ENCODE peak calls at places on chromosomes 12 and 14, in seven cellular contexts. One of them, this sample, is unnamed.

GRCh38 chr12:127455347-127456265 is 811.4 kb upstream of the TMEM132C start:
- DNase-seq in stimulated activated CD4-positive, alpha-beta T cell treated with anti-CD3 and anti-CD28 coated beads, Interleukin-1b, Interleukin-23, amount 100 ng/mL, for 48 hours: no peak
- DNase-seq in activated T-helper 1 cell treated with Interleukin-2 at 50 U/mL for 16 hours: no peak
- DNase-seq in lower lobe of right lung: no peak
- DNase-seq in left lung: no peak
- DNase-seq in activated CD8-positive, alpha-beta T cell treated with anti-CD3 and anti-CD28 coated beads for 36 hours: no peak
- DNase-seq in GM04504: no peak
- DNase-seq in this sample: peak; percentile 59

GRCh38 chr12:13075114-13075471 is 28.4 kb downstream of the GSG1 start:
- DNase-seq in lower lobe of right lung: no peak
- DNase-seq in GM04504: no peak
- DNase-seq in left lung: no peak
- DNase-seq in activated T-helper 1 cell treated with Interleukin-2 at 50 U/mL for 16 hours: no peak
- DNase-seq in activated CD8-positive, alpha-beta T cell treated with anti-CD3 and anti-CD28 coated beads for 36 hours: no peak
- DNase-seq in stimulated activated CD4-positive, alpha-beta T cell treated with anti-CD3 and anti-CD28 coated beads, Interleukin-1b, Interleukin-23, amount 100 ng/mL, for 48 hours: no peak
- DNase-seq in this sample: no peak

GRCh38 chr14:74846968-74847549 is 28.9 kb downstream of the PROX2 start:
- DNase-seq in activated CD8-positive, alpha-beta T cell treated with anti-CD3 and anti-CD28 coated beads for 36 hours: no peak
- DNase-seq in stimulated activated CD4-positive, alpha-beta T cell treated with anti-CD3 and anti-CD28 coated beads, Interleukin-1b, Interleukin-23, amount 100 ng/mL, for 48 hours: no peak
- DNase-seq in GM04504: no peak
- DNase-seq in activated T-helper 1 cell treated with Interleukin-2 at 50 U/mL for 16 hours: no peak
- DNase-seq in left lung: no peak
- DNase-seq in lower lobe of right lung: no peak
- DNase-seq in this sample: no peak

GRCh38 chr12:103997277-103997900 is 31.7 kb downstream of the TDG start:
- DNase-seq in activated CD8-positive, alpha-beta T cell treated with anti-CD3 and anti-CD28 coated beads for 36 hours: no peak
- DNase-seq in left lung: no peak
- DNase-seq in activated T-helper 1 cell treated with Interleukin-2 at 50 U/mL for 16 hours: no peak
- DNase-seq in stimulated activated CD4-positive, alpha-beta T cell treated with anti-CD3 and anti-CD28 coated beads, Interleukin-1b, Interleukin-23, amount 100 ng/mL, for 48 hours: no peak
- DNase-seq in lower lobe of right lung: no peak
- DNase-seq in GM04504: no peak
- DNase-seq in this sample: no peak

GRCh38 chr12:72296389-72296788 is 24.2 kb downstream of the TRHDE start:
- DNase-seq in lower lobe of right lung: no peak
- DNase-seq in stimulated activated CD4-positive, alpha-beta T cell treated with anti-CD3 and anti-CD28 coated beads, Interleukin-1b, Interleukin-23, amount 100 ng/mL, for 48 hours: no peak
- DNase-seq in activated CD8-positive, alpha-beta T cell treated with anti-CD3 and anti-CD28 coated beads for 36 hours: no peak
- DNase-seq in activated T-helper 1 cell treated with Interleukin-2 at 50 U/mL for 16 hours: no peak
- DNase-seq in left lung: no peak
- DNase-seq in GM04504: no peak
- DNase-seq in this sample: no peak

GRCh38 chr12:48351022-48351708 is 446 bp upstream of the ZNF641 start:
- DNase-seq in stimulated activated CD4-positive, alpha-beta T cell treated with anti-CD3 and anti-CD28 coated beads, Interleukin-1b, Interleukin-23, amount 100 ng/mL, for 48 hours: no peak
- DNase-seq in GM04504: peak; percentile 31
- DNase-seq in activated CD8-positive, alpha-beta T cell treated with anti-CD3 and anti-CD28 coated beads for 36 hours: no peak
- DNase-seq in left lung: peak; percentile 79
- DNase-seq in lower lobe of right lung: peak; percentile 84
- DNase-seq in activated T-helper 1 cell treated with Interleukin-2 at 50 U/mL for 16 hours: no peak
- DNase-seq in this sample: no peak

GRCh38 chr14:74571441-74571841 is 40.6 kb downstream of the LTBP2 start:
- DNase-seq in activated CD8-positive, alpha-beta T cell treated with anti-CD3 and anti-CD28 coated beads for 36 hours: no peak
- DNase-seq in GM04504: peak; percentile 44
- DNase-seq in activated T-helper 1 cell treated with Interleukin-2 at 50 U/mL for 16 hours: no peak
- DNase-seq in stimulated activated CD4-positive, alpha-beta T cell treated with anti-CD3 and anti-CD28 coated beads, Interleukin-1b, Interleukin-23, amount 100 ng/mL, for 48 hours: no peak
- DNase-seq in left lung: no peak
- DNase-seq in lower lobe of right lung: no peak
- DNase-seq in this sample: no peak

GRCh38 chr14:60686865-60687264 is 37.3 kb downstream of the SIX4 start:
- DNase-seq in GM04504: no peak
- DNase-seq in activated CD8-positive, alpha-beta T cell treated with anti-CD3 and anti-CD28 coated beads for 36 hours: no peak
- DNase-seq in stimulated activated CD4-positive, alpha-beta T cell treated with anti-CD3 and anti-CD28 coated beads, Interleukin-1b, Interleukin-23, amount 100 ng/mL, for 48 hours: no peak
- DNase-seq in left lung: no peak
- DNase-seq in lower lobe of right lung: no peak
- DNase-seq in activated T-helper 1 cell treated with Interleukin-2 at 50 U/mL for 16 hours: no peak
- DNase-seq in this sample: no peak

GRCh38 chr14:89650077-89650978 is 233.3 kb upstream of the FOXN3 start:
- DNase-seq in GM04504: no peak
- DNase-seq in stimulated activated CD4-positive, alpha-beta T cell treated with anti-CD3 and anti-CD28 coated beads, Interleukin-1b, Interleukin-23, amount 100 ng/mL, for 48 hours: no peak
- DNase-seq in lower lobe of right lung: no peak
- DNase-seq in left lung: no peak
- DNase-seq in activated T-helper 1 cell treated with Interleukin-2 at 50 U/mL for 16 hours: no peak
- DNase-seq in activated CD8-positive, alpha-beta T cell treated with anti-CD3 and anti-CD28 coated beads for 36 hours: peak; percentile 68
- DNase-seq in this sample: no peak

GRCh38 chr12:39533951-39534350 is 85.7 kb downstream of the ABCD2 start:
- DNase-seq in stimulated activated CD4-positive, alpha-beta T cell treated with anti-CD3 and anti-CD28 coated beads, Interleukin-1b, Interleukin-23, amount 100 ng/mL, for 48 hours: no peak
- DNase-seq in activated CD8-positive, alpha-beta T cell treated with anti-CD3 and anti-CD28 coated beads for 36 hours: no peak
- DNase-seq in left lung: no peak
- DNase-seq in activated T-helper 1 cell treated with Interleukin-2 at 50 U/mL for 16 hours: no peak
- DNase-seq in lower lobe of right lung: no peak
- DNase-seq in GM04504: no peak
- DNase-seq in this sample: no peak

GRCh38 chr12:100987552-100988277 is 193.1 kb downstream of the ANO4 start:
- DNase-seq in GM04504: peak; percentile 38
- DNase-seq in lower lobe of right lung: no peak
- DNase-seq in stimulated activated CD4-positive, alpha-beta T cell treated with anti-CD3 and anti-CD28 coated beads, Interleukin-1b, Interleukin-23, amount 100 ng/mL, for 48 hours: peak; percentile 5
- DNase-seq in activated CD8-positive, alpha-beta T cell treated with anti-CD3 and anti-CD28 coated beads for 36 hours: peak; percentile 3
- DNase-seq in left lung: no peak
- DNase-seq in activated T-helper 1 cell treated with Interleukin-2 at 50 U/mL for 16 hours: no peak
- DNase-seq in this sample: no peak

GRCh38 chr14:90721619-90722305 is 94.5 kb downstream of the TTC7B start:
- DNase-seq in activated T-helper 1 cell treated with Interleukin-2 at 50 U/mL for 16 hours: no peak
- DNase-seq in GM04504: no peak
- DNase-seq in stimulated activated CD4-positive, alpha-beta T cell treated with anti-CD3 and anti-CD28 coated beads, Interleukin-1b, Interleukin-23, amount 100 ng/mL, for 48 hours: peak; percentile 7
- DNase-seq in lower lobe of right lung: no peak
- DNase-seq in activated CD8-positive, alpha-beta T cell treated with anti-CD3 and anti-CD28 coated beads for 36 hours: peak; percentile 12
- DNase-seq in left lung: no peak
- DNase-seq in this sample: no peak

GRCh38 chr14:67514203-67514607 is 18.9 kb upstream of the PLEKHH1 start:
- DNase-seq in GM04504: no peak
- DNase-seq in activated T-helper 1 cell treated with Interleukin-2 at 50 U/mL for 16 hours: no peak
- DNase-seq in stimulated activated CD4-positive, alpha-beta T cell treated with anti-CD3 and anti-CD28 coated beads, Interleukin-1b, Interleukin-23, amount 100 ng/mL, for 48 hours: no peak
- DNase-seq in lower lobe of right lung: no peak
- DNase-seq in left lung: no peak
- DNase-seq in activated CD8-positive, alpha-beta T cell treated with anti-CD3 and anti-CD28 coated beads for 36 hours: no peak
- DNase-seq in this sample: peak; percentile 84

GRCh38 chr12:1553987-1554982 is 40.1 kb downstream of the FBXL14 start:
- DNase-seq in left lung: no peak
- DNase-seq in activated T-helper 1 cell treated with Interleukin-2 at 50 U/mL for 16 hours: no peak
- DNase-seq in stimulated activated CD4-positive, alpha-beta T cell treated with anti-CD3 and anti-CD28 coated beads, Interleukin-1b, Interleukin-23, amount 100 ng/mL, for 48 hours: peak; percentile 56
- DNase-seq in lower lobe of right lung: no peak
- DNase-seq in GM04504: no peak
- DNase-seq in activated CD8-positive, alpha-beta T cell treated with anti-CD3 and anti-CD28 coated beads for 36 hours: peak; percentile 87
- DNase-seq in this sample: no peak

GRCh38 chr12:92075425-92075891 is 70.2 kb downstream of the BTG1 start:
- DNase-seq in activated CD8-positive, alpha-beta T cell treated with anti-CD3 and anti-CD28 coated beads for 36 hours: no peak
- DNase-seq in stimulated activated CD4-positive, alpha-beta T cell treated with anti-CD3 and anti-CD28 coated beads, Interleukin-1b, Interleukin-23, amount 100 ng/mL, for 48 hours: no peak
- DNase-seq in GM04504: peak; percentile 40
- DNase-seq in activated T-helper 1 cell treated with Interleukin-2 at 50 U/mL for 16 hours: no peak
- DNase-seq in lower lobe of right lung: no peak
- DNase-seq in left lung: no peak
- DNase-seq in this sample: peak; percentile 76

GRCh38 chr14:56122306-56122705 is 4.1 kb downstream of the PELI2 start:
- DNase-seq in GM04504: no peak
- DNase-seq in lower lobe of right lung: no peak
- DNase-seq in stimulated activated CD4-positive, alpha-beta T cell treated with anti-CD3 and anti-CD28 coated beads, Interleukin-1b, Interleukin-23, amount 100 ng/mL, for 48 hours: no peak
- DNase-seq in activated CD8-positive, alpha-beta T cell treated with anti-CD3 and anti-CD28 coated beads for 36 hours: no peak
- DNase-seq in activated T-helper 1 cell treated with Interleukin-2 at 50 U/mL for 16 hours: no peak
- DNase-seq in left lung: no peak
- DNase-seq in this sample: no peak

GRCh38 chr14:64773046-64773445 is 68.8 kb downstream of the PLEKHG3 start:
- DNase-seq in lower lobe of right lung: no peak
- DNase-seq in GM04504: no peak
- DNase-seq in left lung: peak; percentile 23
- DNase-seq in activated T-helper 1 cell treated with Interleukin-2 at 50 U/mL for 16 hours: no peak
- DNase-seq in activated CD8-positive, alpha-beta T cell treated with anti-CD3 and anti-CD28 coated beads for 36 hours: no peak
- DNase-seq in stimulated activated CD4-positive, alpha-beta T cell treated with anti-CD3 and anti-CD28 coated beads, Interleukin-1b, Interleukin-23, amount 100 ng/mL, for 48 hours: no peak
- DNase-seq in this sample: no peak

GRCh38 chr14:78566017-78566858 is 396.1 kb downstream of the NRXN3 start:
- DNase-seq in left lung: peak; percentile 59
- DNase-seq in activated T-helper 1 cell treated with Interleukin-2 at 50 U/mL for 16 hours: peak; percentile 9
- DNase-seq in lower lobe of right lung: peak; percentile 63
- DNase-seq in GM04504: peak; percentile 40
- DNase-seq in stimulated activated CD4-positive, alpha-beta T cell treated with anti-CD3 and anti-CD28 coated beads, Interleukin-1b, Interleukin-23, amount 100 ng/mL, for 48 hours: peak; percentile 65
- DNase-seq in activated CD8-positive, alpha-beta T cell treated with anti-CD3 and anti-CD28 coated beads for 36 hours: peak; percentile 80
- DNase-seq in this sample: peak; percentile 86

GRCh38 chr12:102406033-102406584 is 74.3 kb downstream of the IGF1 start:
- DNase-seq in stimulated activated CD4-positive, alpha-beta T cell treated with anti-CD3 and anti-CD28 coated beads, Interleukin-1b, Interleukin-23, amount 100 ng/mL, for 48 hours: no peak
- DNase-seq in left lung: no peak
- DNase-seq in activated T-helper 1 cell treated with Interleukin-2 at 50 U/mL for 16 hours: no peak
- DNase-seq in lower lobe of right lung: peak; percentile 51
- DNase-seq in GM04504: peak; percentile 14
- DNase-seq in activated CD8-positive, alpha-beta T cell treated with anti-CD3 and anti-CD28 coated beads for 36 hours: no peak
- DNase-seq in this sample: no peak

GRCh38 chr14:61565836-61566536 is 129.3 kb upstream of the HIF1A start:
- DNase-seq in lower lobe of right lung: no peak
- DNase-seq in GM04504: peak; percentile 69
- DNase-seq in stimulated activated CD4-positive, alpha-beta T cell treated with anti-CD3 and anti-CD28 coated beads, Interleukin-1b, Interleukin-23, amount 100 ng/mL, for 48 hours: no peak
- DNase-seq in left lung: no peak
- DNase-seq in activated T-helper 1 cell treated with Interleukin-2 at 50 U/mL for 16 hours: no peak
- DNase-seq in activated CD8-positive, alpha-beta T cell treated with anti-CD3 and anti-CD28 coated beads for 36 hours: no peak
- DNase-seq in this sample: no peak

GRCh38 chr12:122190842-122191668 is 8.1 kb downstream of the LRRC43 start:
- DNase-seq in lower lobe of right lung: peak; percentile 57
- DNase-seq in activated T-helper 1 cell treated with Interleukin-2 at 50 U/mL for 16 hours: peak; percentile 33
- DNase-seq in left lung: no peak
- DNase-seq in GM04504: no peak
- DNase-seq in activated CD8-positive, alpha-beta T cell treated with anti-CD3 and anti-CD28 coated beads for 36 hours: peak; percentile 87
- DNase-seq in stimulated activated CD4-positive, alpha-beta T cell treated with anti-CD3 and anti-CD28 coated beads, Interleukin-1b, Interleukin-23, amount 100 ng/mL, for 48 hours: peak; percentile 72
- DNase-seq in this sample: peak; percentile 62

GRCh38 chr12:20646239-20646827 is 48.8 kb upstream of the SLCO1C1 start:
- DNase-seq in stimulated activated CD4-positive, alpha-beta T cell treated with anti-CD3 and anti-CD28 coated beads, Interleukin-1b, Interleukin-23, amount 100 ng/mL, for 48 hours: no peak
- DNase-seq in activated T-helper 1 cell treated with Interleukin-2 at 50 U/mL for 16 hours: no peak
- DNase-seq in activated CD8-positive, alpha-beta T cell treated with anti-CD3 and anti-CD28 coated beads for 36 hours: no peak
- DNase-seq in GM04504: peak; percentile 10
- DNase-seq in lower lobe of right lung: no peak
- DNase-seq in left lung: no peak
- DNase-seq in this sample: no peak

GRCh38 chr12:85029456-85029855 is 6.6 kb downstream of the TSPAN19 start:
- DNase-seq in activated CD8-positive, alpha-beta T cell treated with anti-CD3 and anti-CD28 coated beads for 36 hours: no peak
- DNase-seq in stimulated activated CD4-positive, alpha-beta T cell treated with anti-CD3 and anti-CD28 coated beads, Interleukin-1b, Interleukin-23, amount 100 ng/mL, for 48 hours: no peak
- DNase-seq in activated T-helper 1 cell treated with Interleukin-2 at 50 U/mL for 16 hours: no peak
- DNase-seq in left lung: no peak
- DNase-seq in GM04504: peak; percentile 5
- DNase-seq in lower lobe of right lung: no peak
- DNase-seq in this sample: peak; percentile 28

GRCh38 chr14:49861581-49861922 is 9.0 kb upstream of the NEMF start:
- DNase-seq in lower lobe of right lung: peak; percentile 67
- DNase-seq in activated T-helper 1 cell treated with Interleukin-2 at 50 U/mL for 16 hours: peak; percentile 41
- DNase-seq in GM04504: peak; percentile 70
- DNase-seq in activated CD8-positive, alpha-beta T cell treated with anti-CD3 and anti-CD28 coated beads for 36 hours: peak; percentile 78
- DNase-seq in stimulated activated CD4-positive, alpha-beta T cell treated with anti-CD3 and anti-CD28 coated beads, Interleukin-1b, Interleukin-23, amount 100 ng/mL, for 48 hours: peak; percentile 74
- DNase-seq in left lung: peak; percentile 67
- DNase-seq in this sample: peak; percentile 47

GRCh38 chr14:93199031-93199430 is 7.8 kb downstream of the GON7 start:
- DNase-seq in activated CD8-positive, alpha-beta T cell treated with anti-CD3 and anti-CD28 coated beads for 36 hours: no peak
- DNase-seq in GM04504: no peak
- DNase-seq in left lung: no peak
- DNase-seq in activated T-helper 1 cell treated with Interleukin-2 at 50 U/mL for 16 hours: no peak
- DNase-seq in stimulated activated CD4-positive, alpha-beta T cell treated with anti-CD3 and anti-CD28 coated beads, Interleukin-1b, Interleukin-23, amount 100 ng/mL, for 48 hours: no peak
- DNase-seq in lower lobe of right lung: no peak
- DNase-seq in this sample: no peak

GRCh38 chr14:68195126-68195525 is 375.5 kb downstream of the RAD51B start:
- DNase-seq in stimulated activated CD4-positive, alpha-beta T cell treated with anti-CD3 and anti-CD28 coated beads, Interleukin-1b, Interleukin-23, amount 100 ng/mL, for 48 hours: no peak
- DNase-seq in lower lobe of right lung: no peak
- DNase-seq in activated T-helper 1 cell treated with Interleukin-2 at 50 U/mL for 16 hours: no peak
- DNase-seq in left lung: no peak
- DNase-seq in activated CD8-positive, alpha-beta T cell treated with anti-CD3 and anti-CD28 coated beads for 36 hours: no peak
- DNase-seq in GM04504: no peak
- DNase-seq in this sample: no peak

GRCh38 chr12:131869871-131870418 is 24.5 kb upstream of the ULK1 start:
- DNase-seq in left lung: no peak
- DNase-seq in GM04504: peak; percentile 57
- DNase-seq in lower lobe of right lung: no peak
- DNase-seq in activated CD8-positive, alpha-beta T cell treated with anti-CD3 and anti-CD28 coated beads for 36 hours: no peak
- DNase-seq in stimulated activated CD4-positive, alpha-beta T cell treated with anti-CD3 and anti-CD28 coated beads, Interleukin-1b, Interleukin-23, amount 100 ng/mL, for 48 hours: no peak
- DNase-seq in activated T-helper 1 cell treated with Interleukin-2 at 50 U/mL for 16 hours: no peak
- DNase-seq in this sample: no peak

GRCh38 chr12:18975933-18976332 is 153.6 kb upstream of the PLEKHA5 start:
- DNase-seq in left lung: no peak
- DNase-seq in lower lobe of right lung: no peak
- DNase-seq in GM04504: no peak
- DNase-seq in stimulated activated CD4-positive, alpha-beta T cell treated with anti-CD3 and anti-CD28 coated beads, Interleukin-1b, Interleukin-23, amount 100 ng/mL, for 48 hours: no peak
- DNase-seq in activated CD8-positive, alpha-beta T cell treated with anti-CD3 and anti-CD28 coated beads for 36 hours: no peak
- DNase-seq in activated T-helper 1 cell treated with Interleukin-2 at 50 U/mL for 16 hours: no peak
- DNase-seq in this sample: no peak

GRCh38 chr12:74424778-74425177 is 112.9 kb upstream of the ATXN7L3B start:
- DNase-seq in activated T-helper 1 cell treated with Interleukin-2 at 50 U/mL for 16 hours: no peak
- DNase-seq in stimulated activated CD4-positive, alpha-beta T cell treated with anti-CD3 and anti-CD28 coated beads, Interleukin-1b, Interleukin-23, amount 100 ng/mL, for 48 hours: no peak
- DNase-seq in GM04504: no peak
- DNase-seq in left lung: no peak
- DNase-seq in activated CD8-positive, alpha-beta T cell treated with anti-CD3 and anti-CD28 coated beads for 36 hours: no peak
- DNase-seq in lower lobe of right lung: no peak
- DNase-seq in this sample: no peak

GRCh38 chr12:8065991-8066594 is at the start of gene C3AR1:
- DNase-seq in stimulated activated CD4-positive, alpha-beta T cell treated with anti-CD3 and anti-CD28 coated beads, Interleukin-1b, Interleukin-23, amount 100 ng/mL, for 48 hours: peak; percentile 25
- DNase-seq in left lung: no peak
- DNase-seq in lower lobe of right lung: no peak
- DNase-seq in activated T-helper 1 cell treated with Interleukin-2 at 50 U/mL for 16 hours: peak; percentile 29
- DNase-seq in activated CD8-positive, alpha-beta T cell treated with anti-CD3 and anti-CD28 coated beads for 36 hours: peak; percentile 46
- DNase-seq in GM04504: no peak
- DNase-seq in this sample: no peak

GRCh38 chr14:23517650-23518329 is 33.8 kb downstream of the ZFHX2 start:
- DNase-seq in activated T-helper 1 cell treated with Interleukin-2 at 50 U/mL for 16 hours: no peak
- DNase-seq in GM04504: no peak
- DNase-seq in activated CD8-positive, alpha-beta T cell treated with anti-CD3 and anti-CD28 coated beads for 36 hours: no peak
- DNase-seq in left lung: no peak
- DNase-seq in stimulated activated CD4-positive, alpha-beta T cell treated with anti-CD3 and anti-CD28 coated beads, Interleukin-1b, Interleukin-23, amount 100 ng/mL, for 48 hours: no peak
- DNase-seq in lower lobe of right lung: no peak
- DNase-seq in this sample: peak; percentile 54

GRCh38 chr14:74400328-74400727 is 25.7 kb downstream of the SYNDIG1L start:
- DNase-seq in stimulated activated CD4-positive, alpha-beta T cell treated with anti-CD3 and anti-CD28 coated beads, Interleukin-1b, Interleukin-23, amount 100 ng/mL, for 48 hours: no peak
- DNase-seq in lower lobe of right lung: no peak
- DNase-seq in left lung: no peak
- DNase-seq in GM04504: no peak
- DNase-seq in activated CD8-positive, alpha-beta T cell treated with anti-CD3 and anti-CD28 coated beads for 36 hours: no peak
- DNase-seq in activated T-helper 1 cell treated with Interleukin-2 at 50 U/mL for 16 hours: no peak
- DNase-seq in this sample: no peak

GRCh38 chr14:50774542-50775267 is 56.3 kb downstream of the NIN start:
- DNase-seq in lower lobe of right lung: no peak
- DNase-seq in left lung: no peak
- DNase-seq in stimulated activated CD4-positive, alpha-beta T cell treated with anti-CD3 and anti-CD28 coated beads, Interleukin-1b, Interleukin-23, amount 100 ng/mL, for 48 hours: no peak
- DNase-seq in GM04504: no peak
- DNase-seq in activated T-helper 1 cell treated with Interleukin-2 at 50 U/mL for 16 hours: no peak
- DNase-seq in activated CD8-positive, alpha-beta T cell treated with anti-CD3 and anti-CD28 coated beads for 36 hours: no peak
- DNase-seq in this sample: no peak

This sample was measured in cerebellum.